ENCODE peak calls at places on chromosomes 4 and X, in ten cellular contexts. One of them, this sample, is unnamed.

GRCh38 chrX:31435592-31435991 is 363.8 kb upstream of the FTHL17 start:
- DNase-seq in CD8-positive, alpha-beta T cell: no peak
- DNase-seq in BE2C: no peak
- DNase-seq in psoas muscle: no peak
- DNase-seq in heart right ventricle: peak; percentile 3
- DNase-seq in testis: peak; percentile 14
- DNase-seq in fibroblast of lung: peak; percentile 49
- DNase-seq in sigmoid colon: no peak
- DNase-seq in PC-3: no peak
- DNase-seq in suprapubic skin: no peak
- DNase-seq in this sample: no peak

GRCh38 chr4:55758081-55758480 is 61.5 kb upstream of the EXOC1L start:
- DNase-seq in CD8-positive, alpha-beta T cell: no peak
- DNase-seq in BE2C: no peak
- DNase-seq in psoas muscle: no peak
- DNase-seq in heart right ventricle: no peak
- DNase-seq in testis: no peak
- DNase-seq in fibroblast of lung: peak; percentile 5
- DNase-seq in sigmoid colon: no peak
- DNase-seq in PC-3: no peak
- DNase-seq in suprapubic skin: no peak
- DNase-seq in this sample: no peak

GRCh38 chrX:148784859-148785655 is 284.6 kb downstream of the AFF2 start:
- DNase-seq in CD8-positive, alpha-beta T cell: no peak
- DNase-seq in BE2C: no peak
- DNase-seq in psoas muscle: no peak
- DNase-seq in heart right ventricle: no peak
- DNase-seq in testis: no peak
- DNase-seq in fibroblast of lung: peak; percentile 1
- DNase-seq in sigmoid colon: no peak
- DNase-seq in PC-3: no peak
- DNase-seq in suprapubic skin: no peak
- DNase-seq in this sample: no peak

GRCh38 chrX:107707866-107708265 is 67.7 kb downstream of the TSC22D3 start:
- DNase-seq in CD8-positive, alpha-beta T cell: no peak
- DNase-seq in BE2C: no peak
- DNase-seq in psoas muscle: no peak
- DNase-seq in heart right ventricle: no peak
- DNase-seq in testis: no peak
- DNase-seq in fibroblast of lung: no peak
- DNase-seq in sigmoid colon: peak; percentile 34
- DNase-seq in PC-3: no peak
- DNase-seq in suprapubic skin: peak; percentile 39
- DNase-seq in this sample: no peak

GRCh38 chr4:4914965-4915845 is 55.7 kb downstream of the MSX1 start:
- DNase-seq in CD8-positive, alpha-beta T cell: no peak
- DNase-seq in BE2C: no peak
- DNase-seq in psoas muscle: no peak
- DNase-seq in heart right ventricle: no peak
- DNase-seq in testis: no peak
- DNase-seq in fibroblast of lung: no peak
- DNase-seq in sigmoid colon: no peak
- DNase-seq in PC-3: no peak
- DNase-seq in suprapubic skin: no peak
- DNase-seq in this sample: no peak

GRCh38 chrX:56281789-56282188 is 49.6 kb downstream of the KLF8 start:
- DNase-seq in CD8-positive, alpha-beta T cell: peak; percentile 9
- DNase-seq in BE2C: no peak
- DNase-seq in psoas muscle: no peak
- DNase-seq in heart right ventricle: no peak
- DNase-seq in testis: no peak
- DNase-seq in fibroblast of lung: no peak
- DNase-seq in sigmoid colon: no peak
- DNase-seq in PC-3: peak; percentile 54
- DNase-seq in suprapubic skin: no peak
- DNase-seq in this sample: no peak

GRCh38 chr4:4480205-4480604 is 61.6 kb downstream of the STX18 start:
- DNase-seq in CD8-positive, alpha-beta T cell: no peak
- DNase-seq in BE2C: no peak
- DNase-seq in psoas muscle: no peak
- DNase-seq in heart right ventricle: no peak
- DNase-seq in testis: no peak
- DNase-seq in fibroblast of lung: peak; percentile 16
- DNase-seq in sigmoid colon: no peak
- DNase-seq in PC-3: no peak
- DNase-seq in suprapubic skin: no peak
- DNase-seq in this sample: no peak

GRCh38 chrX:152895724-152896420 is 2.0 kb upstream of the ZNF185 start:
- DNase-seq in CD8-positive, alpha-beta T cell: no peak
- DNase-seq in BE2C: no peak
- DNase-seq in psoas muscle: no peak
- DNase-seq in heart right ventricle: no peak
- DNase-seq in testis: no peak
- DNase-seq in fibroblast of lung: no peak
- DNase-seq in sigmoid colon: no peak
- DNase-seq in PC-3: peak; percentile 93
- DNase-seq in suprapubic skin: peak; percentile 77
- DNase-seq in this sample: no peak

GRCh38 chrX:118437283-118437682 is 58.3 kb upstream of the DOCK11 start:
- DNase-seq in CD8-positive, alpha-beta T cell: no peak
- DNase-seq in BE2C: no peak
- DNase-seq in psoas muscle: no peak
- DNase-seq in heart right ventricle: no peak
- DNase-seq in testis: no peak
- DNase-seq in fibroblast of lung: no peak
- DNase-seq in sigmoid colon: no peak
- DNase-seq in PC-3: no peak
- DNase-seq in suprapubic skin: no peak
- DNase-seq in this sample: no peak

GRCh38 chr4:26647523-26648224 is 63.8 kb downstream of the TBC1D19 start:
- DNase-seq in CD8-positive, alpha-beta T cell: no peak
- DNase-seq in BE2C: no peak
- DNase-seq in psoas muscle: no peak
- DNase-seq in heart right ventricle: no peak
- DNase-seq in testis: no peak
- DNase-seq in fibroblast of lung: no peak
- DNase-seq in sigmoid colon: no peak
- DNase-seq in PC-3: no peak
- DNase-seq in suprapubic skin: no peak
- DNase-seq in this sample: no peak

DNA sequence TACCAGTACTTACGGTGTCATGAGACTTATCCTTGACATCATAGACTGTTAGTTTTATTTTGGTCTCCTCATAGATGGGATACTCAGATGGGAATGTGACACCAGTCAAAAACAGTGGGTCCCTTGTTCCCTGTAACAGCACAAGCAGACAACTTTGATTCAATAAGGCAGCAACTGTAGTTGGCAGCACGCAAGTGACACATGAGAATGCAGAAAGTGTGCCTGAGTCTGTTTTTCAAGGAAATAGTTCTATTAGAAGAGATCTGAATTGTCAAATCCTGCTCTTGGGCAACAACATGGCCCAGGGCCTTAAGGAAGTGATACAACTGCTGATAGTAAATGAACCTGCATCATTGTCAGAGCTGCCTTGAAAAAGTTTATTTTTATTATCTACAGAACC is 443.2 kb downstream of the INPP4B start:
- DNase-seq in CD8-positive, alpha-beta T cell: no peak
- DNase-seq in BE2C: no peak
- DNase-seq in psoas muscle: no peak
- DNase-seq in heart right ventricle: no peak
- DNase-seq in testis: no peak
- DNase-seq in fibroblast of lung: peak; percentile 46
- DNase-seq in sigmoid colon: no peak
- DNase-seq in PC-3: peak; percentile 38
- DNase-seq in suprapubic skin: no peak
- DNase-seq in this sample: no peak
- H3K4me1 ChIP-seq in CD8-positive, alpha-beta T cell: peaks cover 56% of the 10 kb centered on the region
- H3K4me1 ChIP-seq in BE2C: no peaks in the 10 kb centered on the region
- H3K4me1 ChIP-seq in psoas muscle: peaks cover 43% of the 10 kb centered on the region
- H3K4me1 ChIP-seq in heart right ventricle: peaks cover 6% of the 10 kb centered on the region
- H3K4me1 ChIP-seq in testis: no peaks in the 10 kb centered on the region
- H3K4me1 ChIP-seq in fibroblast of lung: peaks cover 13% of the 10 kb centered on the region
- H3K4me1 ChIP-seq in sigmoid colon: peaks cover 11% of the 10 kb centered on the region
- H3K4me1 ChIP-seq in PC-3: peaks cover 45% of the 10 kb centered on the region
- H3K4me1 ChIP-seq in suprapubic skin: peaks cover 40% of the 10 kb centered on the region
- H3K4me1 ChIP-seq in this sample: peaks cover 3% of the 10 kb centered on the region

GRCh38 chr4:184732126-184732525 is 1.8 kb downstream of the CENPU start:
- DNase-seq in CD8-positive, alpha-beta T cell: no peak
- DNase-seq in BE2C: no peak
- DNase-seq in psoas muscle: no peak
- DNase-seq in heart right ventricle: no peak
- DNase-seq in testis: no peak
- DNase-seq in fibroblast of lung: peak; percentile 52
- DNase-seq in sigmoid colon: no peak
- DNase-seq in PC-3: peak; percentile 91
- DNase-seq in suprapubic skin: no peak
- DNase-seq in this sample: no peak
- H3K4me3 ChIP-seq in CD8-positive, alpha-beta T cell: no peak overlapping the region
- H3K4me3 ChIP-seq in BE2C: peak overlapping the region; percentile 95
- H3K4me3 ChIP-seq in psoas muscle: no peak overlapping the region
- H3K4me3 ChIP-seq in heart right ventricle: no peak overlapping the region
- H3K4me3 ChIP-seq in testis: no peak overlapping the region
- H3K4me3 ChIP-seq in fibroblast of lung: peak overlapping the region; percentile 83
- H3K4me3 ChIP-seq in sigmoid colon: no peak overlapping the region
- H3K4me3 ChIP-seq in PC-3: peak overlapping the region; percentile 95
- H3K4me3 ChIP-seq in suprapubic skin: peak overlapping the region; percentile 69
- H3K4me3 ChIP-seq in this sample: no peak overlapping the region

GRCh38 chr4:78568640-78569261 is 17.2 kb downstream of the ANXA3 start:
- DNase-seq in CD8-positive, alpha-beta T cell: no peak
- DNase-seq in BE2C: no peak
- DNase-seq in psoas muscle: no peak
- DNase-seq in heart right ventricle: no peak
- DNase-seq in testis: no peak
- DNase-seq in fibroblast of lung: no peak
- DNase-seq in sigmoid colon: no peak
- DNase-seq in PC-3: no peak
- DNase-seq in suprapubic skin: no peak
- DNase-seq in this sample: no peak

GRCh38 chr4:78566834-78567501 is 15.4 kb downstream of the ANXA3 start:
- DNase-seq in CD8-positive, alpha-beta T cell: no peak
- DNase-seq in BE2C: no peak
- DNase-seq in psoas muscle: no peak
- DNase-seq in heart right ventricle: no peak
- DNase-seq in testis: no peak
- DNase-seq in fibroblast of lung: peak; percentile 64
- DNase-seq in sigmoid colon: no peak
- DNase-seq in PC-3: peak; percentile 22
- DNase-seq in suprapubic skin: no peak
- DNase-seq in this sample: no peak

GRCh38 chr4:78567502-78568075 is 16.0 kb downstream of the ANXA3 start:
- DNase-seq in CD8-positive, alpha-beta T cell: no peak
- DNase-seq in BE2C: no peak
- DNase-seq in psoas muscle: no peak
- DNase-seq in heart right ventricle: no peak
- DNase-seq in testis: no peak
- DNase-seq in fibroblast of lung: peak; percentile 33
- DNase-seq in sigmoid colon: no peak
- DNase-seq in PC-3: no peak
- DNase-seq in suprapubic skin: no peak
- DNase-seq in this sample: no peak

GRCh38 chr4:78562687-78563086 is 11.1 kb downstream of the ANXA3 start:
- DNase-seq in CD8-positive, alpha-beta T cell: no peak
- DNase-seq in BE2C: no peak
- DNase-seq in psoas muscle: no peak
- DNase-seq in heart right ventricle: no peak
- DNase-seq in testis: no peak
- DNase-seq in fibroblast of lung: no peak
- DNase-seq in sigmoid colon: no peak
- DNase-seq in PC-3: no peak
- DNase-seq in suprapubic skin: no peak
- DNase-seq in this sample: no peak

GRCh38 chr4:78565971-78566372 is 14.4 kb downstream of the ANXA3 start:
- DNase-seq in CD8-positive, alpha-beta T cell: no peak
- DNase-seq in BE2C: no peak
- DNase-seq in psoas muscle: no peak
- DNase-seq in heart right ventricle: no peak
- DNase-seq in testis: no peak
- DNase-seq in fibroblast of lung: peak; percentile 88
- DNase-seq in sigmoid colon: no peak
- DNase-seq in PC-3: peak; percentile 67
- DNase-seq in suprapubic skin: no peak
- DNase-seq in this sample: no peak
- H3K4me1 ChIP-seq in CD8-positive, alpha-beta T cell: no peaks in the 10 kb centered on the region
- H3K4me1 ChIP-seq in BE2C: no peaks in the 10 kb centered on the region
- H3K4me1 ChIP-seq in psoas muscle: no peaks in the 10 kb centered on the region
- H3K4me1 ChIP-seq in heart right ventricle: peaks cover 4% of the 10 kb centered on the region
- H3K4me1 ChIP-seq in testis: peaks cover 2% of the 10 kb centered on the region
- H3K4me1 ChIP-seq in fibroblast of lung: peaks cover 18% of the 10 kb centered on the region
- H3K4me1 ChIP-seq in sigmoid colon: peaks cover 23% of the 10 kb centered on the region
- H3K4me1 ChIP-seq in PC-3: peaks cover 69% of the 10 kb centered on the region
- H3K4me1 ChIP-seq in suprapubic skin: peaks cover 6% of the 10 kb centered on the region
- H3K4me1 ChIP-seq in this sample: no peaks in the 10 kb centered on the region

GRCh38 chr4:142402156-142402555 is 443.9 kb downstream of the INPP4B start:
- DNase-seq in CD8-positive, alpha-beta T cell: no peak
- DNase-seq in BE2C: no peak
- DNase-seq in psoas muscle: no peak
- DNase-seq in heart right ventricle: no peak
- DNase-seq in testis: no peak
- DNase-seq in fibroblast of lung: peak; percentile 61
- DNase-seq in sigmoid colon: no peak
- DNase-seq in PC-3: no peak
- DNase-seq in suprapubic skin: no peak
- DNase-seq in this sample: no peak
- H3K4me3 ChIP-seq in CD8-positive, alpha-beta T cell: peak overlapping the region; percentile 12
- H3K4me3 ChIP-seq in BE2C: no peak overlapping the region
- H3K4me3 ChIP-seq in psoas muscle: peak overlapping the region; percentile 65
- H3K4me3 ChIP-seq in heart right ventricle: peak overlapping the region; percentile 61
- H3K4me3 ChIP-seq in testis: no peak overlapping the region
- H3K4me3 ChIP-seq in fibroblast of lung: peak overlapping the region; percentile 64
- H3K4me3 ChIP-seq in sigmoid colon: no peak overlapping the region
- H3K4me3 ChIP-seq in PC-3: no peak overlapping the region
- H3K4me3 ChIP-seq in suprapubic skin: no peak overlapping the region
- H3K4me3 ChIP-seq in this sample: no peak overlapping the region

GRCh38 chr4:151114986-151115385 is 15.6 kb downstream of the RPS3A start:
- DNase-seq in CD8-positive, alpha-beta T cell: no peak
- DNase-seq in BE2C: no peak
- DNase-seq in psoas muscle: no peak
- DNase-seq in heart right ventricle: no peak
- DNase-seq in testis: no peak
- DNase-seq in fibroblast of lung: peak; percentile 51
- DNase-seq in sigmoid colon: no peak
- DNase-seq in PC-3: peak; percentile 14
- DNase-seq in suprapubic skin: no peak
- DNase-seq in this sample: no peak
- H3K4me1 ChIP-seq in CD8-positive, alpha-beta T cell: no peaks in the 10 kb centered on the region
- H3K4me1 ChIP-seq in BE2C: peaks cover 7% of the 10 kb centered on the region
- H3K4me1 ChIP-seq in psoas muscle: no peaks in the 10 kb centered on the region
- H3K4me1 ChIP-seq in heart right ventricle: no peaks in the 10 kb centered on the region
- H3K4me1 ChIP-seq in testis: no peaks in the 10 kb centered on the region
- H3K4me1 ChIP-seq in fibroblast of lung: no peaks in the 10 kb centered on the region
- H3K4me1 ChIP-seq in sigmoid colon: no peaks in the 10 kb centered on the region
- H3K4me1 ChIP-seq in PC-3: no peaks in the 10 kb centered on the region
- H3K4me1 ChIP-seq in suprapubic skin: peaks cover 5% of the 10 kb centered on the region
- H3K4me1 ChIP-seq in this sample: no peaks in the 10 kb centered on the region